ENCODE peak calls at places on chromosomes 2 and 18, in five cellular contexts. L is NB4, A is GM20000, M is neural crest cell, V is HFF-Myc. D is an unnamed sample.

GRCh38 chr2:3827673-3828575 is 124.5 kb downstream of the DCDC2C start:
- DNase-seq in L (peak), A (peak), M (peak), V (no peak), D (no peak)

GRCh38 chr2:44707945-44708645 is 233.4 kb upstream of the SIX3 start:
- DNase-seq in L (peak), A (peak), M (no peak), V (no peak), D (no peak)

GRCh38 chr2:128631698-128632490 is 313.2 kb upstream of the HS6ST1 start:
- DNase-seq in L (no peak), A (no peak), M (no peak), V (no peak), D (peak)

GRCh38 chr2:225104971-225105370 is 62.7 kb upstream of the DOCK10 start:
- DNase-seq in L (no peak), A (no peak), M (no peak), V (no peak), D (no peak)

GRCh38 chr2:109722026-109722425 is 72.1 kb upstream of the RGPD5 start:
- DNase-seq in L (no peak), A (no peak), M (no peak), V (no peak), D (no peak)

GRCh38 chr2:226247289-226248275 is 552.0 kb downstream of the IRS1 start:
- DNase-seq in L (no peak), A (no peak), M (no peak), V (no peak), D (no peak)

GRCh38 chr2:190235101-190235500 is 84.5 kb downstream of the HIBCH start:
- DNase-seq in L (no peak), A (no peak), M (no peak), V (peak), D (no peak)

GRCh38 chr2:7077660-7078278 is 160.6 kb downstream of the RNF144A start:
- DNase-seq in L (no peak), A (no peak), M (no peak), V (no peak), D (no peak)

GRCh38 chr2:120710256-120710655 is 25.4 kb upstream of the GLI2 start:
- DNase-seq in L (no peak), A (no peak), M (no peak), V (no peak), D (no peak)

GRCh38 chr18:39425172-39425571 is 1859.6 kb upstream of the CELF4 start:
- DNase-seq in L (no peak), A (no peak), M (no peak), V (no peak), D (no peak)

GRCh38 chr2:15762449-15762848 is 170.8 kb downstream of the DDX1 start:
- DNase-seq in L (no peak), A (no peak), M (no peak), V (no peak), D (no peak)

GRCh38 chr2:79375817-79376216 is 137.0 kb upstream of the CTNNA2 start:
- DNase-seq in L (no peak), A (no peak), M (no peak), V (no peak), D (no peak)

GRCh38 chr2:79370976-79371550 is 141.8 kb upstream of the CTNNA2 start:
- DNase-seq in L (no peak), A (no peak), M (no peak), V (no peak), D (no peak)

GRCh38 chr2:79369127-79369526 is 143.7 kb upstream of the CTNNA2 start:
- DNase-seq in L (no peak), A (no peak), M (no peak), V (no peak), D (no peak)

GRCh38 chr2:79368116-79368630 is 144.7 kb upstream of the CTNNA2 start:
- DNase-seq in L (no peak), A (no peak), M (no peak), V (no peak), D (no peak)

GRCh38 chr2:79373359-79374115 is 139.3 kb upstream of the CTNNA2 start:
- DNase-seq in L (no peak), A (no peak), M (no peak), V (no peak), D (no peak)
- TF ChIP-seq CTCF in L (no peak), A (no peak), M (no peak), V (no peak), D (no peak)

DNA sequence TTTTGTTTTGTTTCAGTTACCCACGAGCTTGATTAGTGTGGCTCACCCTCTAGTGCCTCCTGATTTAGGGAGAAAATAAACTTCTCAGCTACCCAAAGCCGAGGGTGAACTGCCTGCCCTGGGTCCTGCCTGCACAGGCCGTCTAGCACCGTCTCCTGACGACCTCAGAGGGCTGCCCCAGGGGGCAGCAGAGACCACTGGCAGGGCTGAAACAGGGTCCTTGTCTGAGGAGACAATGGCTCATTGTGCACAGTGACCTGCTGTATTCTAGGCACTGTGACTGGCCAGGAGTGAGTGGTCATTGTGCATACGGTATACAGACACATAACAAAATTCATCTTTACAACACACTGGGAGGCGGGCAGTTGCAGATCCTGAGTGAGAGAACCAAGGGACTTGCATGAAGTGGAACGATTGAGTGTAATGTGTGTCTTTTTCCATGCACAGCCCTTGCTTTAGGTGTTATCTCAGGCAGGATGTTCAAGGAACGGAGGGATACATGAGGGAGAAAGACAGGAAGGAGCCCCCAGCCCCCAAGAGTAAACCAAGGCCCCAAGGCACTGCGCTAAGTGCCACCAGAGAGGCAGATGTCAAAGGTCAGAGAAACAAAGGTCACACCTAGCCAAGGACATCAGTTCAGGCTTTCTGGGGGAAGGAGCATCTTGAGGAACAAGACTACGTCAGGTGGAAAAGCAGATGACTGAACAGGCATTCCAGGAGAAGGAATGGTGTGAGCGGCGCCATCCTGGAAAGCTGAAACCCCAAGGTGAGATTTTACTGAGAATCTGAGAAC is 421.3 kb downstream of the LPIN1 start:
- DNase-seq in L (peak), A (no peak), M (peak), V (no peak), D (no peak)
- TF ChIP-seq CTCF in L (peak), A (no peak), M (no peak), V (no peak), D (no peak)

GRCh38 chr2:63582873-63583272 is 5.4 kb downstream of the WDPCP start:
- DNase-seq in L (no peak), A (no peak), M (no peak), V (no peak), D (no peak)
- TF ChIP-seq CTCF in L (no peak), A (no peak), M (no peak), V (no peak), D (no peak)

GRCh38 chr2:134143568-134143967 is 110.3 kb upstream of the MGAT5 start:
- DNase-seq in L (no peak), A (no peak), M (no peak), V (no peak), D (no peak)

GRCh38 chr2:134140251-134140661 is 113.6 kb upstream of the MGAT5 start:
- DNase-seq in L (no peak), A (no peak), M (no peak), V (no peak), D (no peak)

GRCh38 chr2:134142341-134142738 is 111.5 kb upstream of the MGAT5 start:
- DNase-seq in L (no peak), A (no peak), M (no peak), V (no peak), D (no peak)

GRCh38 chr2:134142903-134143302 is 111.0 kb upstream of the MGAT5 start:
- DNase-seq in L (no peak), A (no peak), M (no peak), V (no peak), D (no peak)

GRCh38 chr2:134141598-134142340 is 112.1 kb upstream of the MGAT5 start:
- DNase-seq in L (no peak), A (no peak), M (no peak), V (no peak), D (no peak)
- TF ChIP-seq CTCF in L (no peak), A (no peak), M (no peak), V (no peak), D (no peak)

DNA sequence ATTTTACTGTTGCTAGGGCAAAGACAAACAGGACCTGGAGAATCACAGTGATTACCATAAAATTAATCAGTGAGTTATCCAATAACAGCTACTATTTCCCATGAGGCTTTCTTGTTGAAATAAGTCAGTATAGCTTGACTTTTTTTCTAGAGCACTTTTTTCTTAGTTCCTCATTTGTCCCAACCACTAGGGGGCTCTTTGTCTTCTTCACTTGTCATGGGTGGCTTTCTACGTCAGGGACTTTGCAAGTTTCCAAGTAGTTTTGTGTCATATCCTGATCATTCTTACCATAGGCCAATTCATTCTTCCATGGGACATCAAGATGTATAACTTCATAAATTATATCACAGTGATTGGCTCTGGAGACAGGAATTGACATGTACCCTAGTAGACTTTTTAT is 1019.6 kb upstream of the PIK3C3 start:
- DNase-seq in L (peak), A (peak), M (no peak), V (peak), D (no peak)
- TF ChIP-seq CTCF in L (peak), A (no peak), M (peak), V (peak), D (peak)